ENCODE peak calls at places on chromosomes 13 and 19, in nine cellular contexts. L is uterus, E is heart left ventricle, J is spleen, G is tibial nerve, H is stomach, S is K562, O is IMR-90, K is suprapubic skin. C is an unnamed sample.

GRCh38 chr19:39943586-39943985 is 9.2 kb upstream of the FCGBP start:
- DNase-seq in L (no peak), E (no peak), J (no peak), G (no peak), H (peak; percentile 49), S (no peak), O (no peak), K (no peak), C (no peak)

GRCh38 chr19:35938282-35939224 is 2.4 kb downstream of the LRFN3 start:
- DNase-seq in L (no peak), E (peak; percentile 4), J (no peak), G (no peak), H (no peak), S (no peak), O (no peak), K (no peak), C (no peak)

GRCh38 chr19:57088125-57088524 is 31.7 kb upstream of the USP29 start:
- DNase-seq in L (no peak), E (no peak), J (no peak), G (no peak), H (no peak), S (no peak), O (no peak), K (no peak), C (no peak)

GRCh38 chr13:113926301-113926761 is 47.5 kb downstream of the C13orf46 start:
- DNase-seq in L (no peak), E (peak; percentile 15), J (peak; percentile 38), G (peak; percentile 33), H (peak; percentile 23), S (no peak), O (peak; percentile 60), K (peak; percentile 54), C (peak; percentile 8)

GRCh38 chr19:41911889-41912731 is 16.1 kb downstream of the ERFL start:
- DNase-seq in L (no peak), E (no peak), J (no peak), G (no peak), H (no peak), S (no peak), O (no peak), K (no peak), C (no peak)

GRCh38 chr13:112664501-112665203 is 25.2 kb upstream of the ATP11A start:
- DNase-seq in L (no peak), E (no peak), J (no peak), G (no peak), H (no peak), S (no peak), O (peak; percentile 47), K (no peak), C (no peak)

GRCh38 chr13:80524447-80525215 is 183.7 kb upstream of the SPRY2 start:
- DNase-seq in L (no peak), E (no peak), J (no peak), G (no peak), H (no peak), S (peak; percentile 16), O (no peak), K (no peak), C (no peak)

GRCh38 chr13:62643007-62643483 is 1227.4 kb upstream of the PCDH20 start:
- DNase-seq in L (no peak), E (no peak), J (no peak), G (no peak), H (no peak), S (no peak), O (peak; percentile 66), K (no peak), C (no peak)

GRCh38 chr19:48963371-48964204 is 1.5 kb upstream of the FTL start:
- DNase-seq in L (peak; percentile 87), E (peak; percentile 82), J (peak; percentile 95), G (peak; percentile 68), H (peak; percentile 77), S (peak; percentile 80), O (peak; percentile 71), K (peak; percentile 86), C (peak; percentile 72)

GRCh38 chr13:66624302-66624701 is 605.8 kb downstream of the PCDH9 start:
- DNase-seq in L (no peak), E (no peak), J (no peak), G (no peak), H (no peak), S (no peak), O (no peak), K (no peak), C (no peak)

GRCh38 chr19:13983213-13983889 is 22.8 kb downstream of the RFX1 start:
- DNase-seq in L (no peak), E (no peak), J (peak; percentile 89), G (no peak), H (no peak), S (no peak), O (no peak), K (no peak), C (peak; percentile 52)

GRCh38 chr19:34208485-34208884 is 36.2 kb downstream of the LSM14A start:
- DNase-seq in L (no peak), E (no peak), J (no peak), G (no peak), H (no peak), S (no peak), O (no peak), K (no peak), C (no peak)
- H3K27me3 ChIP-seq in L (no peaks in the 10 kb centered on the region), E (no peaks in the 10 kb centered on the region), J (no peaks in the 10 kb centered on the region), G (no peaks in the 10 kb centered on the region), H (no peaks in the 10 kb centered on the region), S (no peaks in the 10 kb centered on the region), O (no peaks in the 10 kb centered on the region), K (no peaks in the 10 kb centered on the region), C (no peaks in the 10 kb centered on the region)

GRCh38 chr13:26695360-26695705 is 65.3 kb downstream of the GPR12 start:
- DNase-seq in L (no peak), E (no peak), J (no peak), G (no peak), H (no peak), S (no peak), O (no peak), K (no peak), C (no peak)

GRCh38 chr13:26693749-26694463 is 66.7 kb downstream of the GPR12 start:
- DNase-seq in L (no peak), E (no peak), J (no peak), G (no peak), H (no peak), S (no peak), O (no peak), K (no peak), C (no peak)

GRCh38 chr13:26697069-26697955 is 63.3 kb downstream of the GPR12 start:
- DNase-seq in L (no peak), E (no peak), J (no peak), G (no peak), H (no peak), S (no peak), O (no peak), K (no peak), C (no peak)

GRCh38 chr13:26695891-26696311 is 64.7 kb downstream of the GPR12 start:
- DNase-seq in L (no peak), E (no peak), J (no peak), G (no peak), H (no peak), S (no peak), O (no peak), K (no peak), C (no peak)

GRCh38 chr13:26694609-26695359 is 65.8 kb downstream of the GPR12 start:
- DNase-seq in L (no peak), E (no peak), J (no peak), G (no peak), H (no peak), S (no peak), O (no peak), K (no peak), C (no peak)
- TF ChIP-seq POLR2A in L (no peak), E (no peak), J (no peak), G (no peak), H (no peak), S (no peak), O (no peak), K (no peak), C (no peak)

GRCh38 chr13:76887070-76887563 is 912 bp upstream of the KCTD12 start:
- DNase-seq in L (peak; percentile 31), E (peak; percentile 38), J (peak; percentile 72), G (no peak), H (no peak), S (no peak), O (no peak), K (no peak), C (peak; percentile 13)

GRCh38 chr13:76888421-76888820 is 2.2 kb upstream of the KCTD12 start:
- DNase-seq in L (no peak), E (no peak), J (no peak), G (no peak), H (no peak), S (no peak), O (no peak), K (no peak), C (no peak)

GRCh38 chr13:76889254-76889653 is 3.0 kb upstream of the KCTD12 start:
- DNase-seq in L (no peak), E (no peak), J (no peak), G (no peak), H (no peak), S (no peak), O (no peak), K (no peak), C (no peak)

GRCh38 chr13:76892488-76892887 is 6.3 kb upstream of the KCTD12 start:
- DNase-seq in L (no peak), E (no peak), J (no peak), G (no peak), H (no peak), S (no peak), O (no peak), K (no peak), C (no peak)

GRCh38 chr13:76890036-76890435 is 3.8 kb upstream of the KCTD12 start:
- DNase-seq in L (no peak), E (no peak), J (no peak), G (no peak), H (no peak), S (no peak), O (peak; percentile 33), K (no peak), C (no peak)
- H3K27ac ChIP-seq in L (no peak overlapping the region), E (no peak overlapping the region), J (no peak overlapping the region), G (no peak overlapping the region), H (no peak overlapping the region), S (no peak overlapping the region), O (no peak overlapping the region), K (no peak overlapping the region), C (no peak overlapping the region)

GRCh38 chr19:408441-409005 is 424 bp downstream of the C2CD4C start:
- DNase-seq in L (no peak), E (peak; percentile 40), J (peak; percentile 62), G (peak; percentile 6), H (no peak), S (peak; percentile 79), O (no peak), K (peak; percentile 64), C (peak; percentile 8)

GRCh38 chr19:409006-409514 is at the start of gene C2CD4C:
- DNase-seq in L (no peak), E (peak; percentile 35), J (no peak), G (peak; percentile 10), H (no peak), S (peak; percentile 81), O (no peak), K (peak; percentile 51), C (peak; percentile 14)

GRCh38 chr19:411723-412355 is 2.9 kb upstream of the C2CD4C start:
- DNase-seq in L (no peak), E (peak; percentile 4), J (peak; percentile 49), G (no peak), H (no peak), S (no peak), O (no peak), K (peak; percentile 42), C (peak; percentile 3)

GRCh38 chr19:409515-410242 is 732 bp upstream of the C2CD4C start:
- DNase-seq in L (no peak), E (peak; percentile 15), J (peak; percentile 58), G (peak; percentile 8), H (no peak), S (peak; percentile 13), O (no peak), K (peak; percentile 60), C (peak; percentile 21)

GRCh38 chr19:410243-410781 is 1.4 kb upstream of the C2CD4C start:
- DNase-seq in L (no peak), E (peak; percentile 21), J (peak; percentile 54), G (no peak), H (no peak), S (no peak), O (no peak), K (peak; percentile 58), C (peak; percentile 58)
- H3K27me3 ChIP-seq in L (peaks cover 7% of the 10 kb centered on the region), E (peaks cover 19% of the 10 kb centered on the region), J (no peaks in the 10 kb centered on the region), G (peaks cover 69% of the 10 kb centered on the region), H (peaks cover 58% of the 10 kb centered on the region), S (peaks cover 73% of the 10 kb centered on the region), O (peaks cover 41% of the 10 kb centered on the region), K (peaks cover 79% of the 10 kb centered on the region), C (peaks cover 20% of the 10 kb centered on the region)

C was measured in body of pancreas.